ENCODE peak calls at places on chromosomes 1 and 21, in seven cellular contexts. One of them, this sample, is unnamed.

GRCh38 chr1:155623357-155623756 is 13.3 kb downstream of the MSTO1 start:
- DNase-seq in NCI-H1436: no peak
- DNase-seq in stimulated activated CD4-positive, alpha-beta T cell treated with anti-CD3 and anti-CD28 coated beads, Interleukin-1b, Interleukin-23, amount 100 ng/mL, for 4 hours: no peak
- DNase-seq in HEK293T: no peak
- DNase-seq in pons: no peak
- DNase-seq in transverse colon: no peak
- DNase-seq in heart left ventricle: no peak
- DNase-seq in this sample: no peak

GRCh38 chr1:227577500-227577899 is 14.1 kb downstream of the ZNF678 start:
- DNase-seq in NCI-H1436: no peak
- DNase-seq in stimulated activated CD4-positive, alpha-beta T cell treated with anti-CD3 and anti-CD28 coated beads, Interleukin-1b, Interleukin-23, amount 100 ng/mL, for 4 hours: no peak
- DNase-seq in HEK293T: no peak
- DNase-seq in pons: no peak
- DNase-seq in transverse colon: no peak
- DNase-seq in heart left ventricle: no peak
- DNase-seq in this sample: no peak

GRCh38 chr1:218711884-218712674 is 366.9 kb downstream of the TGFB2 start:
- DNase-seq in NCI-H1436: no peak
- DNase-seq in stimulated activated CD4-positive, alpha-beta T cell treated with anti-CD3 and anti-CD28 coated beads, Interleukin-1b, Interleukin-23, amount 100 ng/mL, for 4 hours: no peak
- DNase-seq in HEK293T: no peak
- DNase-seq in pons: no peak
- DNase-seq in transverse colon: peak; percentile 12
- DNase-seq in heart left ventricle: peak; percentile 40
- DNase-seq in this sample: no peak

GRCh38 chr1:117656202-117656641 is 50.4 kb downstream of the TENT5C start:
- DNase-seq in NCI-H1436: no peak
- DNase-seq in stimulated activated CD4-positive, alpha-beta T cell treated with anti-CD3 and anti-CD28 coated beads, Interleukin-1b, Interleukin-23, amount 100 ng/mL, for 4 hours: peak; percentile 62
- DNase-seq in HEK293T: no peak
- DNase-seq in pons: no peak
- DNase-seq in transverse colon: peak; percentile 76
- DNase-seq in heart left ventricle: no peak
- DNase-seq in this sample: no peak

GRCh38 chr21:17491716-17492414 is 21.0 kb upstream of the CXADR start:
- DNase-seq in NCI-H1436: no peak
- DNase-seq in stimulated activated CD4-positive, alpha-beta T cell treated with anti-CD3 and anti-CD28 coated beads, Interleukin-1b, Interleukin-23, amount 100 ng/mL, for 4 hours: no peak
- DNase-seq in HEK293T: no peak
- DNase-seq in pons: peak; percentile 75
- DNase-seq in transverse colon: no peak
- DNase-seq in heart left ventricle: no peak
- DNase-seq in this sample: no peak

GRCh38 chr1:30764396-30764795 is 6.8 kb upstream of the LAPTM5 start:
- DNase-seq in NCI-H1436: no peak
- DNase-seq in stimulated activated CD4-positive, alpha-beta T cell treated with anti-CD3 and anti-CD28 coated beads, Interleukin-1b, Interleukin-23, amount 100 ng/mL, for 4 hours: no peak
- DNase-seq in HEK293T: no peak
- DNase-seq in pons: no peak
- DNase-seq in transverse colon: no peak
- DNase-seq in heart left ventricle: no peak
- DNase-seq in this sample: no peak

GRCh38 chr1:239545466-239545865 is 159.1 kb downstream of the CHRM3 start:
- DNase-seq in NCI-H1436: no peak
- DNase-seq in stimulated activated CD4-positive, alpha-beta T cell treated with anti-CD3 and anti-CD28 coated beads, Interleukin-1b, Interleukin-23, amount 100 ng/mL, for 4 hours: no peak
- DNase-seq in HEK293T: no peak
- DNase-seq in pons: no peak
- DNase-seq in transverse colon: no peak
- DNase-seq in heart left ventricle: no peak
- DNase-seq in this sample: no peak

GRCh38 chr1:110593905-110594304 is 12.3 kb downstream of the KCNA2 start:
- DNase-seq in NCI-H1436: no peak
- DNase-seq in stimulated activated CD4-positive, alpha-beta T cell treated with anti-CD3 and anti-CD28 coated beads, Interleukin-1b, Interleukin-23, amount 100 ng/mL, for 4 hours: no peak
- DNase-seq in HEK293T: no peak
- DNase-seq in pons: no peak
- DNase-seq in transverse colon: no peak
- DNase-seq in heart left ventricle: no peak
- DNase-seq in this sample: no peak

GRCh38 chr1:45334308-45335245 is 5.4 kb upstream of the TOE1 start:
- DNase-seq in NCI-H1436: no peak
- DNase-seq in stimulated activated CD4-positive, alpha-beta T cell treated with anti-CD3 and anti-CD28 coated beads, Interleukin-1b, Interleukin-23, amount 100 ng/mL, for 4 hours: no peak
- DNase-seq in HEK293T: no peak
- DNase-seq in pons: peak; percentile 66
- DNase-seq in transverse colon: no peak
- DNase-seq in heart left ventricle: peak; percentile 67
- DNase-seq in this sample: no peak

GRCh38 chr1:59043796-59044195 is 253.1 kb upstream of the FGGY start:
- DNase-seq in NCI-H1436: no peak
- DNase-seq in stimulated activated CD4-positive, alpha-beta T cell treated with anti-CD3 and anti-CD28 coated beads, Interleukin-1b, Interleukin-23, amount 100 ng/mL, for 4 hours: no peak
- DNase-seq in HEK293T: no peak
- DNase-seq in pons: no peak
- DNase-seq in transverse colon: peak; percentile 69
- DNase-seq in heart left ventricle: peak; percentile 86
- DNase-seq in this sample: no peak

GRCh38 chr1:232276651-232277050 is 353.3 kb downstream of the SIPA1L2 start:
- DNase-seq in NCI-H1436: no peak
- DNase-seq in stimulated activated CD4-positive, alpha-beta T cell treated with anti-CD3 and anti-CD28 coated beads, Interleukin-1b, Interleukin-23, amount 100 ng/mL, for 4 hours: no peak
- DNase-seq in HEK293T: no peak
- DNase-seq in pons: no peak
- DNase-seq in transverse colon: no peak
- DNase-seq in heart left ventricle: no peak
- DNase-seq in this sample: no peak

GRCh38 chr1:96374076-96374762 is 347.4 kb upstream of the PTBP2 start:
- DNase-seq in NCI-H1436: no peak
- DNase-seq in stimulated activated CD4-positive, alpha-beta T cell treated with anti-CD3 and anti-CD28 coated beads, Interleukin-1b, Interleukin-23, amount 100 ng/mL, for 4 hours: no peak
- DNase-seq in HEK293T: no peak
- DNase-seq in pons: no peak
- DNase-seq in transverse colon: no peak
- DNase-seq in heart left ventricle: no peak
- DNase-seq in this sample: no peak

GRCh38 chr1:68811806-68812205 is 314.9 kb upstream of the DEPDC1 start:
- DNase-seq in NCI-H1436: peak; percentile 55
- DNase-seq in stimulated activated CD4-positive, alpha-beta T cell treated with anti-CD3 and anti-CD28 coated beads, Interleukin-1b, Interleukin-23, amount 100 ng/mL, for 4 hours: no peak
- DNase-seq in HEK293T: no peak
- DNase-seq in pons: no peak
- DNase-seq in transverse colon: no peak
- DNase-seq in heart left ventricle: no peak
- DNase-seq in this sample: no peak

GRCh38 chr1:12618661-12619395 is 818 bp upstream of the DHRS3 start:
- DNase-seq in NCI-H1436: no peak
- DNase-seq in stimulated activated CD4-positive, alpha-beta T cell treated with anti-CD3 and anti-CD28 coated beads, Interleukin-1b, Interleukin-23, amount 100 ng/mL, for 4 hours: peak; percentile 33
- DNase-seq in HEK293T: peak; percentile 45
- DNase-seq in pons: peak; percentile 58
- DNase-seq in transverse colon: peak; percentile 86
- DNase-seq in heart left ventricle: peak; percentile 84
- DNase-seq in this sample: peak; percentile 28

GRCh38 chr1:246159290-246160227 is 347.5 kb downstream of the SMYD3 start:
- DNase-seq in NCI-H1436: no peak
- DNase-seq in stimulated activated CD4-positive, alpha-beta T cell treated with anti-CD3 and anti-CD28 coated beads, Interleukin-1b, Interleukin-23, amount 100 ng/mL, for 4 hours: no peak
- DNase-seq in HEK293T: no peak
- DNase-seq in pons: no peak
- DNase-seq in transverse colon: no peak
- DNase-seq in heart left ventricle: no peak
- DNase-seq in this sample: no peak

GRCh38 chr1:248926401-248927182 is 20.6 kb downstream of the PGBD2 start:
- DNase-seq in NCI-H1436: no peak
- DNase-seq in stimulated activated CD4-positive, alpha-beta T cell treated with anti-CD3 and anti-CD28 coated beads, Interleukin-1b, Interleukin-23, amount 100 ng/mL, for 4 hours: no peak
- DNase-seq in HEK293T: no peak
- DNase-seq in pons: no peak
- DNase-seq in transverse colon: no peak
- DNase-seq in heart left ventricle: no peak
- DNase-seq in this sample: no peak

GRCh38 chr21:26140185-26140584 is 30.4 kb downstream of the APP start:
- DNase-seq in NCI-H1436: no peak
- DNase-seq in stimulated activated CD4-positive, alpha-beta T cell treated with anti-CD3 and anti-CD28 coated beads, Interleukin-1b, Interleukin-23, amount 100 ng/mL, for 4 hours: no peak
- DNase-seq in HEK293T: peak; percentile 21
- DNase-seq in pons: no peak
- DNase-seq in transverse colon: peak; percentile 44
- DNase-seq in heart left ventricle: peak; percentile 62
- DNase-seq in this sample: no peak

GRCh38 chr1:160228431-160228830 is 23.2 kb downstream of the PEA15 start:
- DNase-seq in NCI-H1436: no peak
- DNase-seq in stimulated activated CD4-positive, alpha-beta T cell treated with anti-CD3 and anti-CD28 coated beads, Interleukin-1b, Interleukin-23, amount 100 ng/mL, for 4 hours: no peak
- DNase-seq in HEK293T: no peak
- DNase-seq in pons: no peak
- DNase-seq in transverse colon: no peak
- DNase-seq in heart left ventricle: no peak
- DNase-seq in this sample: no peak

GRCh38 chr1:199089393-199090122 is 450.7 kb downstream of the PTPRC start:
- DNase-seq in NCI-H1436: no peak
- DNase-seq in stimulated activated CD4-positive, alpha-beta T cell treated with anti-CD3 and anti-CD28 coated beads, Interleukin-1b, Interleukin-23, amount 100 ng/mL, for 4 hours: peak; percentile 12
- DNase-seq in HEK293T: no peak
- DNase-seq in pons: no peak
- DNase-seq in transverse colon: no peak
- DNase-seq in heart left ventricle: no peak
- DNase-seq in this sample: no peak

GRCh38 chr1:76330993-76331603 is 256.6 kb downstream of the ST6GALNAC3 start:
- DNase-seq in NCI-H1436: peak; percentile 49
- DNase-seq in stimulated activated CD4-positive, alpha-beta T cell treated with anti-CD3 and anti-CD28 coated beads, Interleukin-1b, Interleukin-23, amount 100 ng/mL, for 4 hours: peak; percentile 21
- DNase-seq in HEK293T: peak; percentile 75
- DNase-seq in pons: peak; percentile 79
- DNase-seq in transverse colon: peak; percentile 26
- DNase-seq in heart left ventricle: no peak
- DNase-seq in this sample: peak; percentile 14

GRCh38 chr1:58739851-58740466 is 40.1 kb upstream of the MYSM1 start:
- DNase-seq in NCI-H1436: peak; percentile 68
- DNase-seq in stimulated activated CD4-positive, alpha-beta T cell treated with anti-CD3 and anti-CD28 coated beads, Interleukin-1b, Interleukin-23, amount 100 ng/mL, for 4 hours: peak; percentile 42
- DNase-seq in HEK293T: peak; percentile 61
- DNase-seq in pons: peak; percentile 78
- DNase-seq in transverse colon: no peak
- DNase-seq in heart left ventricle: no peak
- DNase-seq in this sample: no peak

GRCh38 chr1:77847621-77848080 is 40.8 kb upstream of the NEXN start:
- DNase-seq in NCI-H1436: no peak
- DNase-seq in stimulated activated CD4-positive, alpha-beta T cell treated with anti-CD3 and anti-CD28 coated beads, Interleukin-1b, Interleukin-23, amount 100 ng/mL, for 4 hours: no peak
- DNase-seq in HEK293T: no peak
- DNase-seq in pons: no peak
- DNase-seq in transverse colon: no peak
- DNase-seq in heart left ventricle: no peak
- DNase-seq in this sample: no peak

GRCh38 chr1:156119503-156120209 is 5.1 kb downstream of the LMNA start:
- DNase-seq in NCI-H1436: no peak
- DNase-seq in stimulated activated CD4-positive, alpha-beta T cell treated with anti-CD3 and anti-CD28 coated beads, Interleukin-1b, Interleukin-23, amount 100 ng/mL, for 4 hours: no peak
- DNase-seq in HEK293T: no peak
- DNase-seq in pons: peak; percentile 58
- DNase-seq in transverse colon: peak; percentile 69
- DNase-seq in heart left ventricle: peak; percentile 70
- DNase-seq in this sample: no peak

GRCh38 chr1:158087320-158087927 is 93.3 kb upstream of the CD1D start:
- DNase-seq in NCI-H1436: no peak
- DNase-seq in stimulated activated CD4-positive, alpha-beta T cell treated with anti-CD3 and anti-CD28 coated beads, Interleukin-1b, Interleukin-23, amount 100 ng/mL, for 4 hours: no peak
- DNase-seq in HEK293T: peak; percentile 85
- DNase-seq in pons: peak; percentile 50
- DNase-seq in transverse colon: peak; percentile 40
- DNase-seq in heart left ventricle: peak; percentile 57
- DNase-seq in this sample: peak; percentile 72

GRCh38 chr1:20485527-20486456 is at the start of gene CAMK2N1:
- DNase-seq in NCI-H1436: peak; percentile 65
- DNase-seq in stimulated activated CD4-positive, alpha-beta T cell treated with anti-CD3 and anti-CD28 coated beads, Interleukin-1b, Interleukin-23, amount 100 ng/mL, for 4 hours: peak; percentile 41
- DNase-seq in HEK293T: peak; percentile 76
- DNase-seq in pons: peak; percentile 81
- DNase-seq in transverse colon: peak; percentile 86
- DNase-seq in heart left ventricle: peak; percentile 87
- DNase-seq in this sample: peak; percentile 52

GRCh38 chr1:20265243-20265642 is 25.4 kb upstream of the VWA5B1 start:
- DNase-seq in NCI-H1436: no peak
- DNase-seq in stimulated activated CD4-positive, alpha-beta T cell treated with anti-CD3 and anti-CD28 coated beads, Interleukin-1b, Interleukin-23, amount 100 ng/mL, for 4 hours: no peak
- DNase-seq in HEK293T: no peak
- DNase-seq in pons: no peak
- DNase-seq in transverse colon: peak; percentile 48
- DNase-seq in heart left ventricle: peak; percentile 73
- DNase-seq in this sample: no peak

GRCh38 chr1:226369110-226369509 is 38.8 kb downstream of the PARP1 start:
- DNase-seq in NCI-H1436: no peak
- DNase-seq in stimulated activated CD4-positive, alpha-beta T cell treated with anti-CD3 and anti-CD28 coated beads, Interleukin-1b, Interleukin-23, amount 100 ng/mL, for 4 hours: no peak
- DNase-seq in HEK293T: no peak
- DNase-seq in pons: no peak
- DNase-seq in transverse colon: no peak
- DNase-seq in heart left ventricle: no peak
- DNase-seq in this sample: no peak

GRCh38 chr21:42062543-42063022 is 8.5 kb upstream of the UMODL1 start:
- DNase-seq in NCI-H1436: peak; percentile 35
- DNase-seq in stimulated activated CD4-positive, alpha-beta T cell treated with anti-CD3 and anti-CD28 coated beads, Interleukin-1b, Interleukin-23, amount 100 ng/mL, for 4 hours: peak; percentile 55
- DNase-seq in HEK293T: no peak
- DNase-seq in pons: peak; percentile 42
- DNase-seq in transverse colon: peak; percentile 76
- DNase-seq in heart left ventricle: peak; percentile 52
- DNase-seq in this sample: no peak

GRCh38 chr1:153550398-153550758 is 1.3 kb upstream of the S100A3 start:
- DNase-seq in NCI-H1436: no peak
- DNase-seq in stimulated activated CD4-positive, alpha-beta T cell treated with anti-CD3 and anti-CD28 coated beads, Interleukin-1b, Interleukin-23, amount 100 ng/mL, for 4 hours: no peak
- DNase-seq in HEK293T: no peak
- DNase-seq in pons: no peak
- DNase-seq in transverse colon: no peak
- DNase-seq in heart left ventricle: no peak
- DNase-seq in this sample: no peak

GRCh38 chr1:54564312-54565112 is 16.5 kb downstream of the ACOT11 start:
- DNase-seq in NCI-H1436: no peak
- DNase-seq in stimulated activated CD4-positive, alpha-beta T cell treated with anti-CD3 and anti-CD28 coated beads, Interleukin-1b, Interleukin-23, amount 100 ng/mL, for 4 hours: no peak
- DNase-seq in HEK293T: no peak
- DNase-seq in pons: no peak
- DNase-seq in transverse colon: peak; percentile 95
- DNase-seq in heart left ventricle: peak; percentile 27
- DNase-seq in this sample: no peak

GRCh38 chr1:196309386-196309785 is 298.9 kb downstream of the KCNT2 start:
- DNase-seq in NCI-H1436: no peak
- DNase-seq in stimulated activated CD4-positive, alpha-beta T cell treated with anti-CD3 and anti-CD28 coated beads, Interleukin-1b, Interleukin-23, amount 100 ng/mL, for 4 hours: no peak
- DNase-seq in HEK293T: no peak
- DNase-seq in pons: peak; percentile 41
- DNase-seq in transverse colon: no peak
- DNase-seq in heart left ventricle: no peak
- DNase-seq in this sample: no peak

GRCh38 chr1:117780981-117781475 is 148.4 kb downstream of the GDAP2 start:
- DNase-seq in NCI-H1436: no peak
- DNase-seq in stimulated activated CD4-positive, alpha-beta T cell treated with anti-CD3 and anti-CD28 coated beads, Interleukin-1b, Interleukin-23, amount 100 ng/mL, for 4 hours: no peak
- DNase-seq in HEK293T: no peak
- DNase-seq in pons: no peak
- DNase-seq in transverse colon: no peak
- DNase-seq in heart left ventricle: no peak
- DNase-seq in this sample: no peak

GRCh38 chr1:103275725-103276124 is 167.4 kb upstream of the COL11A1 start:
- DNase-seq in NCI-H1436: no peak
- DNase-seq in stimulated activated CD4-positive, alpha-beta T cell treated with anti-CD3 and anti-CD28 coated beads, Interleukin-1b, Interleukin-23, amount 100 ng/mL, for 4 hours: no peak
- DNase-seq in HEK293T: no peak
- DNase-seq in pons: no peak
- DNase-seq in transverse colon: no peak
- DNase-seq in heart left ventricle: no peak
- DNase-seq in this sample: no peak

GRCh38 chr1:32861904-32862698 is 8.6 kb downstream of the FNDC5 start:
- DNase-seq in NCI-H1436: no peak
- DNase-seq in stimulated activated CD4-positive, alpha-beta T cell treated with anti-CD3 and anti-CD28 coated beads, Interleukin-1b, Interleukin-23, amount 100 ng/mL, for 4 hours: no peak
- DNase-seq in HEK293T: no peak
- DNase-seq in pons: peak; percentile 37
- DNase-seq in transverse colon: no peak
- DNase-seq in heart left ventricle: no peak
- DNase-seq in this sample: no peak

GRCh38 chr1:11640944-11641343 is 13.3 kb downstream of the FBXO2 start:
- DNase-seq in NCI-H1436: no peak
- DNase-seq in stimulated activated CD4-positive, alpha-beta T cell treated with anti-CD3 and anti-CD28 coated beads, Interleukin-1b, Interleukin-23, amount 100 ng/mL, for 4 hours: no peak
- DNase-seq in HEK293T: no peak
- DNase-seq in pons: no peak
- DNase-seq in transverse colon: no peak
- DNase-seq in heart left ventricle: no peak
- DNase-seq in this sample: no peak

GRCh38 chr1:99850458-99850974 is 355 bp downstream of the AGL start:
- DNase-seq in NCI-H1436: no peak
- DNase-seq in stimulated activated CD4-positive, alpha-beta T cell treated with anti-CD3 and anti-CD28 coated beads, Interleukin-1b, Interleukin-23, amount 100 ng/mL, for 4 hours: no peak
- DNase-seq in HEK293T: no peak
- DNase-seq in pons: peak; percentile 45
- DNase-seq in transverse colon: no peak
- DNase-seq in heart left ventricle: no peak
- DNase-seq in this sample: no peak

GRCh38 chr1:117413412-117413811 is 46.2 kb downstream of the MAN1A2 start:
- DNase-seq in NCI-H1436: no peak
- DNase-seq in stimulated activated CD4-positive, alpha-beta T cell treated with anti-CD3 and anti-CD28 coated beads, Interleukin-1b, Interleukin-23, amount 100 ng/mL, for 4 hours: no peak
- DNase-seq in HEK293T: no peak
- DNase-seq in pons: no peak
- DNase-seq in transverse colon: no peak
- DNase-seq in heart left ventricle: no peak
- DNase-seq in this sample: no peak

GRCh38 chr21:37829447-37829846 is 86.8 kb downstream of the KCNJ6 start:
- DNase-seq in NCI-H1436: no peak
- DNase-seq in stimulated activated CD4-positive, alpha-beta T cell treated with anti-CD3 and anti-CD28 coated beads, Interleukin-1b, Interleukin-23, amount 100 ng/mL, for 4 hours: no peak
- DNase-seq in HEK293T: no peak
- DNase-seq in pons: no peak
- DNase-seq in transverse colon: peak; percentile 76
- DNase-seq in heart left ventricle: no peak
- DNase-seq in this sample: no peak

This sample was measured in progenitor cell of endocrine pancreas.